ENCODE peak calls at places on chromosomes 11 and 22, in nine cellular contexts. One of them, this sample, is unnamed.

GRCh38 chr11:41984023-41984422 is 524.6 kb upstream of the LRRC4C start:
- DNase-seq in brain microvascular endothelial cell: no peak
- DNase-seq in stomach: no peak
- DNase-seq in cardiac fibroblast: no peak
- DNase-seq in A673: no peak
- DNase-seq in lower leg skin: no peak
- DNase-seq in GM20000: no peak
- DNase-seq in AG10803: no peak
- DNase-seq in CD4-positive, alpha-beta T cell: no peak
- DNase-seq in this sample: no peak

GRCh38 chr11:75790986-75791385 is 22.4 kb downstream of the DGAT2 start:
- DNase-seq in lower leg skin: no peak
- DNase-seq in brain microvascular endothelial cell: no peak
- DNase-seq in CD4-positive, alpha-beta T cell: no peak
- DNase-seq in cardiac fibroblast: no peak
- DNase-seq in GM20000: no peak
- DNase-seq in A673: no peak
- DNase-seq in AG10803: no peak
- DNase-seq in stomach: no peak
- DNase-seq in this sample: no peak

GRCh38 chr11:134558258-134558835 is 146.3 kb upstream of the B3GAT1 start:
- DNase-seq in A673: no peak
- DNase-seq in lower leg skin: no peak
- DNase-seq in AG10803: no peak
- DNase-seq in brain microvascular endothelial cell: no peak
- DNase-seq in cardiac fibroblast: no peak
- DNase-seq in stomach: no peak
- DNase-seq in CD4-positive, alpha-beta T cell: peak
- DNase-seq in GM20000: no peak
- DNase-seq in this sample: no peak

GRCh38 chr22:49951001-49951677 is 9.4 kb upstream of the PIM3 start:
- DNase-seq in AG10803: no peak
- DNase-seq in A673: no peak
- DNase-seq in stomach: peak
- DNase-seq in cardiac fibroblast: no peak
- DNase-seq in GM20000: peak
- DNase-seq in lower leg skin: peak
- DNase-seq in brain microvascular endothelial cell: no peak
- DNase-seq in CD4-positive, alpha-beta T cell: no peak
- DNase-seq in this sample: no peak

GRCh38 chr11:79762271-79762935 is 321.6 kb upstream of the TENM4 start:
- DNase-seq in lower leg skin: no peak
- DNase-seq in AG10803: no peak
- DNase-seq in GM20000: no peak
- DNase-seq in brain microvascular endothelial cell: peak
- DNase-seq in cardiac fibroblast: no peak
- DNase-seq in CD4-positive, alpha-beta T cell: no peak
- DNase-seq in A673: peak
- DNase-seq in stomach: no peak
- DNase-seq in this sample: no peak

GRCh38 chr11:2806351-2807058 is 79.1 kb downstream of the CDKN1C start:
- DNase-seq in stomach: peak
- DNase-seq in A673: no peak
- DNase-seq in AG10803: no peak
- DNase-seq in CD4-positive, alpha-beta T cell: peak
- DNase-seq in cardiac fibroblast: no peak
- DNase-seq in lower leg skin: no peak
- DNase-seq in GM20000: no peak
- DNase-seq in brain microvascular endothelial cell: no peak
- DNase-seq in this sample: no peak

GRCh38 chr11:83336993-83337392 is 50.8 kb upstream of the CCDC90B start:
- DNase-seq in CD4-positive, alpha-beta T cell: no peak
- DNase-seq in stomach: no peak
- DNase-seq in brain microvascular endothelial cell: no peak
- DNase-seq in A673: no peak
- DNase-seq in cardiac fibroblast: no peak
- DNase-seq in GM20000: no peak
- DNase-seq in lower leg skin: no peak
- DNase-seq in AG10803: no peak
- DNase-seq in this sample: no peak

GRCh38 chr11:117519170-117519569 is 191.5 kb downstream of the CEP164 start:
- DNase-seq in brain microvascular endothelial cell: no peak
- DNase-seq in stomach: no peak
- DNase-seq in AG10803: no peak
- DNase-seq in A673: peak
- DNase-seq in CD4-positive, alpha-beta T cell: no peak
- DNase-seq in cardiac fibroblast: no peak
- DNase-seq in GM20000: no peak
- DNase-seq in lower leg skin: no peak
- DNase-seq in this sample: no peak

GRCh38 chr11:1862588-1863351 is 9.9 kb downstream of the LSP1 start:
- DNase-seq in stomach: no peak
- DNase-seq in CD4-positive, alpha-beta T cell: no peak
- DNase-seq in lower leg skin: no peak
- DNase-seq in brain microvascular endothelial cell: peak
- DNase-seq in GM20000: no peak
- DNase-seq in AG10803: no peak
- DNase-seq in cardiac fibroblast: peak
- DNase-seq in A673: no peak
- DNase-seq in this sample: no peak

GRCh38 chr22:27779650-27780049 is 21.9 kb downstream of the MN1 start:
- DNase-seq in brain microvascular endothelial cell: no peak
- DNase-seq in AG10803: no peak
- DNase-seq in CD4-positive, alpha-beta T cell: no peak
- DNase-seq in A673: no peak
- DNase-seq in cardiac fibroblast: no peak
- DNase-seq in stomach: no peak
- DNase-seq in lower leg skin: no peak
- DNase-seq in GM20000: no peak
- DNase-seq in this sample: no peak

GRCh38 chr11:125873881-125874555 is 13.4 kb upstream of the HYLS1 start:
- DNase-seq in CD4-positive, alpha-beta T cell: no peak
- DNase-seq in cardiac fibroblast: no peak
- DNase-seq in lower leg skin: no peak
- DNase-seq in A673: no peak
- DNase-seq in stomach: no peak
- DNase-seq in brain microvascular endothelial cell: peak
- DNase-seq in GM20000: no peak
- DNase-seq in AG10803: no peak
- DNase-seq in this sample: peak

GRCh38 chr11:9219572-9219971 is 45.6 kb downstream of the DENND5A start:
- DNase-seq in lower leg skin: peak
- DNase-seq in GM20000: no peak
- DNase-seq in cardiac fibroblast: peak
- DNase-seq in brain microvascular endothelial cell: peak
- DNase-seq in stomach: no peak
- DNase-seq in AG10803: peak
- DNase-seq in A673: peak
- DNase-seq in CD4-positive, alpha-beta T cell: no peak
- DNase-seq in this sample: no peak

GRCh38 chr11:34570584-34570983 is 50.3 kb upstream of the EHF start:
- DNase-seq in A673: no peak
- DNase-seq in lower leg skin: peak
- DNase-seq in cardiac fibroblast: peak
- DNase-seq in CD4-positive, alpha-beta T cell: no peak
- DNase-seq in brain microvascular endothelial cell: no peak
- DNase-seq in AG10803: no peak
- DNase-seq in GM20000: no peak
- DNase-seq in stomach: peak
- DNase-seq in this sample: no peak

GRCh38 chr11:120023120-120023519 is 114.8 kb downstream of the TRIM29 start:
- DNase-seq in stomach: no peak
- DNase-seq in cardiac fibroblast: no peak
- DNase-seq in GM20000: no peak
- DNase-seq in CD4-positive, alpha-beta T cell: no peak
- DNase-seq in lower leg skin: no peak
- DNase-seq in AG10803: no peak
- DNase-seq in brain microvascular endothelial cell: no peak
- DNase-seq in A673: no peak
- DNase-seq in this sample: no peak

GRCh38 chr22:23239429-23239828 is 59.1 kb downstream of the BCR start:
- DNase-seq in cardiac fibroblast: no peak
- DNase-seq in stomach: no peak
- DNase-seq in CD4-positive, alpha-beta T cell: no peak
- DNase-seq in lower leg skin: no peak
- DNase-seq in brain microvascular endothelial cell: no peak
- DNase-seq in AG10803: no peak
- DNase-seq in A673: no peak
- DNase-seq in GM20000: no peak
- DNase-seq in this sample: no peak

GRCh38 chr22:22380098-22381030 is 128.2 kb downstream of the ZNF280B start:
- DNase-seq in lower leg skin: no peak
- DNase-seq in brain microvascular endothelial cell: no peak
- DNase-seq in GM20000: peak
- DNase-seq in CD4-positive, alpha-beta T cell: no peak
- DNase-seq in stomach: no peak
- DNase-seq in AG10803: no peak
- DNase-seq in A673: peak
- DNase-seq in cardiac fibroblast: no peak
- DNase-seq in this sample: no peak

GRCh38 chr22:46036558-46037408 is 59.8 kb upstream of the WNT7B start:
- DNase-seq in GM20000: no peak
- DNase-seq in A673: peak
- DNase-seq in lower leg skin: no peak
- DNase-seq in stomach: peak
- DNase-seq in AG10803: no peak
- DNase-seq in cardiac fibroblast: peak
- DNase-seq in brain microvascular endothelial cell: no peak
- DNase-seq in CD4-positive, alpha-beta T cell: peak
- DNase-seq in this sample: no peak

GRCh38 chr11:77823775-77824174 is 2.8 kb downstream of the AAMDC start:
- DNase-seq in GM20000: no peak
- DNase-seq in brain microvascular endothelial cell: no peak
- DNase-seq in lower leg skin: no peak
- DNase-seq in A673: no peak
- DNase-seq in cardiac fibroblast: peak
- DNase-seq in CD4-positive, alpha-beta T cell: no peak
- DNase-seq in stomach: no peak
- DNase-seq in AG10803: peak
- DNase-seq in this sample: no peak

DNA sequence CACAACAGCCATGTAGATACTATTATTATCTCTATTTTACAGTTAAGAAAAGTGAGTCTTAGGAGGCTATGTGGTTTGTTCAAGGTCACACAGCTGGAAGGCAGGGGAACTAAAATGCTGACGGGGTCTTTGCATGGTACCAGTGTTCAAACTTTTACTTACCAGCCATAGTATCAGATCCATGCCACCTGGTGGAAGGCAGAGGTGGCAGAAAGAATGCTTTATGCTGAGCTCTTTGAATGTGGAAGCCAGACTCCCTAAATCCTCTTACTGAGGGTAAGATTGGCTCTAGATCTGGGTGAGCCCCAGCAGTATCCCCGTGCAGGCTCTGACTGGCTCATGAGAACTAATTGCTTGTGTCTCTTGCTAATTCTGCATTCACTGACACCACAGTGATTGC is 54.3 kb upstream of the NAV2 start:
- DNase-seq in cardiac fibroblast: no peak
- DNase-seq in A673: no peak
- DNase-seq in lower leg skin: no peak
- DNase-seq in GM20000: no peak
- DNase-seq in brain microvascular endothelial cell: no peak
- DNase-seq in CD4-positive, alpha-beta T cell: no peak
- DNase-seq in stomach: no peak
- DNase-seq in AG10803: no peak
- DNase-seq in this sample: no peak
- TF ChIP-seq CTCF in cardiac fibroblast: peak
- TF ChIP-seq CTCF in A673: no peak
- TF ChIP-seq CTCF in lower leg skin: no peak
- TF ChIP-seq CTCF in GM20000: no peak
- TF ChIP-seq CTCF in brain microvascular endothelial cell: peak
- TF ChIP-seq CTCF in CD4-positive, alpha-beta T cell: no peak
- TF ChIP-seq CTCF in stomach: no peak
- TF ChIP-seq CTCF in AG10803: no peak
- TF ChIP-seq CTCF in this sample: no peak

GRCh38 chr22:37634505-37635002 is 4.9 kb upstream of the SH3BP1 start:
- DNase-seq in CD4-positive, alpha-beta T cell: no peak
- DNase-seq in AG10803: no peak
- DNase-seq in A673: no peak
- DNase-seq in GM20000: no peak
- DNase-seq in stomach: no peak
- DNase-seq in cardiac fibroblast: no peak
- DNase-seq in brain microvascular endothelial cell: no peak
- DNase-seq in lower leg skin: no peak
- DNase-seq in this sample: no peak
- TF ChIP-seq CTCF in CD4-positive, alpha-beta T cell: peak
- TF ChIP-seq CTCF in AG10803: peak
- TF ChIP-seq CTCF in A673: peak
- TF ChIP-seq CTCF in GM20000: no peak
- TF ChIP-seq CTCF in stomach: no peak
- TF ChIP-seq CTCF in cardiac fibroblast: peak
- TF ChIP-seq CTCF in brain microvascular endothelial cell: peak
- TF ChIP-seq CTCF in lower leg skin: no peak
- TF ChIP-seq CTCF in this sample: no peak

DNA sequence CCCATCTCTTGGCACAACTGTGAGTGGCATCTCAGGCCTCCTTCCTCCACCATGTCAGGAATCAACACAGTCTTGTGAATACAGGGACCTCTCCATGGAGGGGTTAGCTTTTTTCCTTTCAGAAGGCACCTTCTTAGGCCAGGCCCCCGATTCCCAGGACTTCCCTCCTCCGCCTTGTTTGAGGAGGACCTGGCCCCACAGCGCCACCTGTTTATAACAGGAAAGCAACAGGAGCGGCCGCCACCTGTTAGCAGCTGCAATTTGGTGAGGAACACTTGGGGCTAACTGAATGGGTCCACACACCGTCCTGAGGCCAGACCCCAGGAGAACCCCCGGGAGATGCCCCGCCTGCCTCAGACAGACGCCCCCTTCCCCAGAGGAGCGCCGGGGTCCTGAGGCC is 3.8 kb upstream of the PKP3 start:
- DNase-seq in brain microvascular endothelial cell: no peak
- DNase-seq in cardiac fibroblast: no peak
- DNase-seq in lower leg skin: no peak
- DNase-seq in stomach: peak
- DNase-seq in GM20000: no peak
- DNase-seq in A673: no peak
- DNase-seq in AG10803: no peak
- DNase-seq in CD4-positive, alpha-beta T cell: no peak
- DNase-seq in this sample: no peak
- TF ChIP-seq CTCF in brain microvascular endothelial cell: no peak
- TF ChIP-seq CTCF in cardiac fibroblast: no peak
- TF ChIP-seq CTCF in lower leg skin: no peak
- TF ChIP-seq CTCF in stomach: no peak
- TF ChIP-seq CTCF in GM20000: no peak
- TF ChIP-seq CTCF in A673: peak
- TF ChIP-seq CTCF in AG10803: no peak
- TF ChIP-seq CTCF in CD4-positive, alpha-beta T cell: no peak
- TF ChIP-seq CTCF in this sample: no peak

DNA sequence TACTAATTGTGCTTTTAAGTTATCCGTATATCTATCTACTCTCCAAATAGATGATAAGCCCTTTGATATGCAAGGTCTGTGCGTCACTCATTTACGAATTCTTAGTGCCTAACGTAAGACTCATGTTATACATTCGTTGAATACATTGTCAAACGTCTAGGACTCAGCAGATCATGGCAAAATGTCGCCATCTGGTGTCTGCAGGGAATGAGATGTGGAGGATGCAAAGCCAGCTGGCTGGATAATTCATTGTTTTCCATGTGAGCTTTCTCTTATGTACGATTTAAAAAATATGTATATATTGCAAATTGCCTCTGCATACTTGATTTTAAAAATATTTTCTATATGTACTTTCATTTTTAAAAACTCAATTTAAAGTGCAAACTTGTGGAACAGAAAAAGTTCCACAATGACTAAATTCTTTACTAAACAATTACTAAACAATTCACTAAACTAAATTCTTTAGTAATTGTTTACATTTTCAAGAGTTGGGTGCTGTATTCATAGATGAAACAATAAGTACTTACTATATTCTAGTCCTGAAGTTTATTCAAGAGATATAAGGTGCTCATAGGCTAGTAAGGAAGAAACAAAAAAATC is 33.8 kb downstream of the ZNF202 start:
- DNase-seq in stomach: peak
- DNase-seq in cardiac fibroblast: peak
- DNase-seq in A673: peak
- DNase-seq in GM20000: peak
- DNase-seq in lower leg skin: peak
- DNase-seq in brain microvascular endothelial cell: peak
- DNase-seq in CD4-positive, alpha-beta T cell: peak
- DNase-seq in AG10803: peak
- DNase-seq in this sample: peak
- TF ChIP-seq CTCF in stomach: peak
- TF ChIP-seq CTCF in cardiac fibroblast: peak
- TF ChIP-seq CTCF in A673: peak
- TF ChIP-seq CTCF in GM20000: peak
- TF ChIP-seq CTCF in lower leg skin: no peak
- TF ChIP-seq CTCF in brain microvascular endothelial cell: peak
- TF ChIP-seq CTCF in CD4-positive, alpha-beta T cell: peak
- TF ChIP-seq CTCF in AG10803: peak
- TF ChIP-seq CTCF in this sample: peak

This sample was measured in neural crest cell.